ENCODE peak calls at places on chromosomes 13 and 19, in five cellular contexts. One of them, this sample, is unnamed. For H3K4me1, the result is how much of the 10 kb centered on the place peaks cover.

GRCh38 chr19:32910874-32911273 is 41.3 kb upstream of the SLC7A9 start:
- DNase-seq in adrenal gland: no peak
- DNase-seq in pancreas: no peak
- DNase-seq in body of pancreas: no peak
- DNase-seq in upper lobe of right lung: no peak
- DNase-seq in this sample: no peak

GRCh38 chr13:30898721-30899188 is 7.3 kb upstream of the MEDAG start:
- DNase-seq in adrenal gland: peak
- DNase-seq in upper lobe of right lung: no peak
- DNase-seq in pancreas: no peak
- DNase-seq in body of pancreas: no peak
- DNase-seq in this sample: peak

GRCh38 chr19:8654591-8655339 is 24.3 kb downstream of the NFILZ start:
- DNase-seq in pancreas: peak
- DNase-seq in upper lobe of right lung: peak
- DNase-seq in body of pancreas: peak
- DNase-seq in adrenal gland: peak
- DNase-seq in this sample: no peak

GRCh38 chr19:53156888-53157287 is 2.0 kb downstream of the ZNF347 start:
- DNase-seq in upper lobe of right lung: no peak
- DNase-seq in pancreas: no peak
- DNase-seq in body of pancreas: no peak
- DNase-seq in adrenal gland: no peak
- DNase-seq in this sample: no peak

GRCh38 chr19:33410915-33411401 is 37.4 kb downstream of the CEBPG start:
- DNase-seq in adrenal gland: no peak
- DNase-seq in upper lobe of right lung: no peak
- DNase-seq in pancreas: peak
- DNase-seq in body of pancreas: no peak
- DNase-seq in this sample: no peak

GRCh38 chr19:46723023-46723461 is 6.1 kb upstream of the PRKD2 start:
- DNase-seq in adrenal gland: no peak
- DNase-seq in pancreas: no peak
- DNase-seq in body of pancreas: no peak
- DNase-seq in upper lobe of right lung: no peak
- DNase-seq in this sample: no peak

GRCh38 chr19:1221141-1221903 is 15.7 kb downstream of the STK11 start:
- DNase-seq in adrenal gland: peak
- DNase-seq in pancreas: peak
- DNase-seq in upper lobe of right lung: no peak
- DNase-seq in body of pancreas: peak
- DNase-seq in this sample: no peak

GRCh38 chr19:21022996-21023395 is 2.5 kb downstream of the ZNF430 start:
- DNase-seq in adrenal gland: peak
- DNase-seq in upper lobe of right lung: no peak
- DNase-seq in body of pancreas: no peak
- DNase-seq in pancreas: no peak
- DNase-seq in this sample: no peak

GRCh38 chr19:742540-743075 is 8.3 kb upstream of the MISP start:
- DNase-seq in pancreas: peak
- DNase-seq in upper lobe of right lung: no peak
- DNase-seq in adrenal gland: no peak
- DNase-seq in body of pancreas: no peak
- DNase-seq in this sample: no peak

GRCh38 chr13:51347099-51347498 is 7.6 kb downstream of the SERPINE3 start:
- DNase-seq in pancreas: no peak
- DNase-seq in upper lobe of right lung: no peak
- DNase-seq in body of pancreas: no peak
- DNase-seq in adrenal gland: no peak
- DNase-seq in this sample: no peak

GRCh38 chr19:16252459-16253205 is 54.9 kb downstream of the AP1M1 start:
- DNase-seq in upper lobe of right lung: no peak
- DNase-seq in body of pancreas: peak
- DNase-seq in adrenal gland: peak
- DNase-seq in pancreas: peak
- DNase-seq in this sample: no peak

GRCh38 chr13:37481005-37481857 is 117.3 kb downstream of the POSTN start:
- DNase-seq in adrenal gland: no peak
- DNase-seq in body of pancreas: no peak
- DNase-seq in pancreas: no peak
- DNase-seq in upper lobe of right lung: no peak
- DNase-seq in this sample: no peak

GRCh38 chr13:28820099-28821051 is at the start of gene MTUS2:
- DNase-seq in pancreas: peak
- DNase-seq in adrenal gland: no peak
- DNase-seq in upper lobe of right lung: peak
- DNase-seq in body of pancreas: peak
- DNase-seq in this sample: no peak

GRCh38 chr13:23544668-23545067 is 25.5 kb upstream of the TNFRSF19 start:
- DNase-seq in upper lobe of right lung: no peak
- DNase-seq in adrenal gland: no peak
- DNase-seq in pancreas: no peak
- DNase-seq in body of pancreas: no peak
- DNase-seq in this sample: no peak

GRCh38 chr13:107138468-107138867 is 570.5 kb upstream of the ARGLU1 start:
- DNase-seq in body of pancreas: no peak
- DNase-seq in upper lobe of right lung: no peak
- DNase-seq in pancreas: no peak
- DNase-seq in adrenal gland: no peak
- DNase-seq in this sample: no peak

GRCh38 chr19:42191855-42192254 is 25.6 kb downstream of the DEDD2 start:
- DNase-seq in adrenal gland: no peak
- DNase-seq in pancreas: no peak
- DNase-seq in body of pancreas: peak
- DNase-seq in upper lobe of right lung: no peak
- DNase-seq in this sample: no peak

GRCh38 chr19:48992571-48993174 is 436 bp downstream of the GYS1 start:
- DNase-seq in pancreas: peak
- DNase-seq in upper lobe of right lung: peak
- DNase-seq in adrenal gland: no peak
- DNase-seq in body of pancreas: no peak
- DNase-seq in this sample: no peak

GRCh38 chr13:95083758-95084157 is 217.5 kb downstream of the ABCC4 start:
- DNase-seq in adrenal gland: no peak
- DNase-seq in body of pancreas: no peak
- DNase-seq in upper lobe of right lung: no peak
- DNase-seq in pancreas: no peak
- DNase-seq in this sample: no peak

GRCh38 chr19:609001-609340 is 19.3 kb downstream of the HCN2 start:
- DNase-seq in pancreas: peak
- DNase-seq in adrenal gland: no peak
- DNase-seq in body of pancreas: peak
- DNase-seq in upper lobe of right lung: peak
- DNase-seq in this sample: no peak

GRCh38 chr19:42038675-42039074 is 31.3 kb downstream of the GRIK5 start:
- DNase-seq in pancreas: no peak
- DNase-seq in body of pancreas: no peak
- DNase-seq in adrenal gland: peak
- DNase-seq in upper lobe of right lung: no peak
- DNase-seq in this sample: no peak

GRCh38 chr13:29761815-29762214 is 88.6 kb downstream of the UBL3 start:
- DNase-seq in upper lobe of right lung: no peak
- DNase-seq in adrenal gland: no peak
- DNase-seq in body of pancreas: no peak
- DNase-seq in pancreas: no peak
- DNase-seq in this sample: no peak

GRCh38 chr13:75372517-75372916 is 109.5 kb downstream of the TBC1D4 start:
- DNase-seq in pancreas: no peak
- DNase-seq in upper lobe of right lung: no peak
- DNase-seq in body of pancreas: peak
- DNase-seq in adrenal gland: no peak
- DNase-seq in this sample: no peak

GRCh38 chr19:33828266-33829075 is 31.8 kb downstream of the KCTD15 start:
- DNase-seq in upper lobe of right lung: peak
- DNase-seq in adrenal gland: no peak
- DNase-seq in pancreas: no peak
- DNase-seq in body of pancreas: no peak
- DNase-seq in this sample: no peak

GRCh38 chr19:43662487-43662886 is 7.5 kb downstream of the PLAUR start:
- DNase-seq in adrenal gland: no peak
- DNase-seq in upper lobe of right lung: no peak
- DNase-seq in pancreas: no peak
- DNase-seq in body of pancreas: no peak
- DNase-seq in this sample: no peak

GRCh38 chr13:109693213-109693612 is 93.2 kb downstream of the IRS2 start:
- DNase-seq in upper lobe of right lung: no peak
- DNase-seq in pancreas: no peak
- DNase-seq in adrenal gland: no peak
- DNase-seq in body of pancreas: no peak
- DNase-seq in this sample: no peak
- H3K4me1 ChIP-seq in upper lobe of right lung: under half
- H3K4me1 ChIP-seq in pancreas: under half
- H3K4me1 ChIP-seq in adrenal gland: under half
- H3K4me1 ChIP-seq in body of pancreas: under half
- H3K4me1 ChIP-seq in this sample: under half

DNA sequence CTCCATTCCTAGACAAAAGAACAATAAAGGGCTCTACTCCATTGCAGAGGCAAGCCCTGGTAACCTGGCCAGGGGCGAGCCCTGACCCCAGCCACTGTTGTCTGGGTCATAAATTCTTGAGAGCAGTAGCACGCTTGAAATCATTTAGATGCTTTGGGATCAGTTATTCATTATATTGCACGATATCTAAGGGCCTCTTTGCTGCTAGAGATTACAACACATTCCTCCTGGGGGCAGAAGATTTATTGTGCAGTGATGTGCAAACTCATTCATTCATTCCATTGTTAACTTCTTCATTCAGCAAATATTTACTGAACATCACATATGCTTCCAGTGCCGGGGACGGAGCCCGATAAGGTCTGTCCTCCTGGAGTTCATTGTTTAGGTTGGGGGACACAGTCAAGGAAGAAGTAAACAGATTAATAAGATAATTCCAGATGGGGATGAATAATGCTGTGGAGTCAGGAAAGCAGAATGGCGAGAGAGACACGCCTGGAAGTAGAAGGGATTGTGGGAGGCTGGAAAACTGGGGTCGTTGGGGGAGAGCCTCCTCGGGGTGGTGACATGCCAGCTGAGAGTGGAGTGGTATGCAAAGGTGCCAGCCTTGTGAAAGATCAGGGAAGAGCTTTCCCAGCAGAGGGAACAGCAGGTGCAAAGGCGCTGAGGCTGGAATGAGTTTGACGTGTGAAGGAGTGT is 35.0 kb downstream of the SIPA1L3 start:
- DNase-seq in body of pancreas: no peak
- DNase-seq in upper lobe of right lung: peak
- DNase-seq in pancreas: no peak
- DNase-seq in adrenal gland: no peak
- DNase-seq in this sample: no peak
- TF ChIP-seq CTCF in body of pancreas: no peak
- TF ChIP-seq CTCF in upper lobe of right lung: no peak
- TF ChIP-seq CTCF in pancreas: no peak
- TF ChIP-seq CTCF in adrenal gland: no peak
- TF ChIP-seq CTCF in this sample: no peak

GRCh38 chr19:37332839-37333238 is 38.1 kb upstream of the ZNF527 start:
- DNase-seq in pancreas: no peak
- DNase-seq in body of pancreas: no peak
- DNase-seq in upper lobe of right lung: no peak
- DNase-seq in adrenal gland: no peak
- DNase-seq in this sample: no peak
- H3K4me1 ChIP-seq in pancreas: under half
- H3K4me1 ChIP-seq in body of pancreas: under half
- H3K4me1 ChIP-seq in upper lobe of right lung: under half
- H3K4me1 ChIP-seq in adrenal gland: under half
- H3K4me1 ChIP-seq in this sample: under half

GRCh38 chr19:24032651-24033050 is 54.3 kb upstream of the ZNF254 start:
- DNase-seq in adrenal gland: no peak
- DNase-seq in pancreas: no peak
- DNase-seq in body of pancreas: no peak
- DNase-seq in upper lobe of right lung: no peak
- DNase-seq in this sample: no peak

GRCh38 chr19:24033962-24034342 is 53.0 kb upstream of the ZNF254 start:
- DNase-seq in upper lobe of right lung: peak
- DNase-seq in body of pancreas: peak
- DNase-seq in pancreas: peak
- DNase-seq in adrenal gland: peak
- DNase-seq in this sample: peak

GRCh38 chr19:24033308-24033961 is 53.6 kb upstream of the ZNF254 start:
- DNase-seq in upper lobe of right lung: peak
- DNase-seq in body of pancreas: peak
- DNase-seq in pancreas: peak
- DNase-seq in adrenal gland: peak
- DNase-seq in this sample: peak

GRCh38 chr19:24029941-24030636 is 56.9 kb upstream of the ZNF254 start:
- DNase-seq in upper lobe of right lung: no peak
- DNase-seq in pancreas: no peak
- DNase-seq in adrenal gland: no peak
- DNase-seq in body of pancreas: no peak
- DNase-seq in this sample: no peak
- TF ChIP-seq CTCF in upper lobe of right lung: no peak
- TF ChIP-seq CTCF in pancreas: no peak
- TF ChIP-seq CTCF in adrenal gland: no peak
- TF ChIP-seq CTCF in body of pancreas: no peak
- TF ChIP-seq CTCF in this sample: no peak